ENCODE peak calls at places on chromosomes 1 and 21, in six cellular contexts. One of them, this sample, is unnamed.

GRCh38 chr1:221706191-221706590 is 35.7 kb downstream of the DUSP10 start:
- DNase-seq in hepatic stellate cell: no peak
- DNase-seq in ureter: no peak
- DNase-seq in NAMALWA: no peak
- DNase-seq in Calu3: no peak
- DNase-seq in HTR-8/SVneo: no peak
- DNase-seq in this sample: no peak

GRCh38 chr1:111199881-111200801 is at the start of gene DENND2D:
- DNase-seq in hepatic stellate cell: no peak
- DNase-seq in ureter: peak; percentile 74
- DNase-seq in NAMALWA: no peak
- DNase-seq in Calu3: peak; percentile 54
- DNase-seq in HTR-8/SVneo: no peak
- DNase-seq in this sample: peak; percentile 84

GRCh38 chr21:43812139-43812821 is 22.9 kb downstream of the RRP1 start:
- DNase-seq in hepatic stellate cell: peak; percentile 83
- DNase-seq in ureter: peak; percentile 68
- DNase-seq in NAMALWA: no peak
- DNase-seq in Calu3: no peak
- DNase-seq in HTR-8/SVneo: no peak
- DNase-seq in this sample: no peak

GRCh38 chr1:21451212-21451611 is 11.3 kb downstream of the NBPF3 start:
- DNase-seq in hepatic stellate cell: peak; percentile 41
- DNase-seq in ureter: no peak
- DNase-seq in NAMALWA: no peak
- DNase-seq in Calu3: no peak
- DNase-seq in HTR-8/SVneo: peak; percentile 18
- DNase-seq in this sample: no peak

GRCh38 chr1:42820813-42821212 is 3.6 kb upstream of the SVBP start:
- DNase-seq in hepatic stellate cell: no peak
- DNase-seq in ureter: no peak
- DNase-seq in NAMALWA: no peak
- DNase-seq in Calu3: no peak
- DNase-seq in HTR-8/SVneo: no peak
- DNase-seq in this sample: no peak

GRCh38 chr21:25809013-25809412 is 74.2 kb downstream of the GABPA start:
- DNase-seq in hepatic stellate cell: peak; percentile 8
- DNase-seq in ureter: no peak
- DNase-seq in NAMALWA: no peak
- DNase-seq in Calu3: no peak
- DNase-seq in HTR-8/SVneo: no peak
- DNase-seq in this sample: no peak

GRCh38 chr1:23577056-23577985 is 18.0 kb upstream of the ID3 start:
- DNase-seq in hepatic stellate cell: peak; percentile 66
- DNase-seq in ureter: no peak
- DNase-seq in NAMALWA: peak; percentile 94
- DNase-seq in Calu3: peak; percentile 18
- DNase-seq in HTR-8/SVneo: no peak
- DNase-seq in this sample: no peak

GRCh38 chr1:154352581-154353459 is 27.5 kb downstream of the ATP8B2 start:
- DNase-seq in hepatic stellate cell: peak; percentile 21
- DNase-seq in ureter: no peak
- DNase-seq in NAMALWA: no peak
- DNase-seq in Calu3: peak; percentile 49
- DNase-seq in HTR-8/SVneo: no peak
- DNase-seq in this sample: peak; percentile 34

GRCh38 chr1:16905856-16906702 is 10.3 kb downstream of the RNU1-2 start:
- DNase-seq in hepatic stellate cell: no peak
- DNase-seq in ureter: no peak
- DNase-seq in NAMALWA: no peak
- DNase-seq in Calu3: no peak
- DNase-seq in HTR-8/SVneo: no peak
- DNase-seq in this sample: no peak

GRCh38 chr1:162367073-162367472 is 9.6 kb downstream of the SPATA46 start:
- DNase-seq in hepatic stellate cell: peak; percentile 38
- DNase-seq in ureter: no peak
- DNase-seq in NAMALWA: no peak
- DNase-seq in Calu3: no peak
- DNase-seq in HTR-8/SVneo: no peak
- DNase-seq in this sample: no peak

GRCh38 chr1:102434421-102434820 is 437.7 kb upstream of the OLFM3 start:
- DNase-seq in hepatic stellate cell: no peak
- DNase-seq in ureter: no peak
- DNase-seq in NAMALWA: peak; percentile 75
- DNase-seq in Calu3: no peak
- DNase-seq in HTR-8/SVneo: no peak
- DNase-seq in this sample: peak; percentile 48

GRCh38 chr21:19328954-19329353 is 925.4 kb upstream of the TMPRSS15 start:
- DNase-seq in hepatic stellate cell: no peak
- DNase-seq in ureter: no peak
- DNase-seq in NAMALWA: no peak
- DNase-seq in Calu3: no peak
- DNase-seq in HTR-8/SVneo: no peak
- DNase-seq in this sample: no peak

GRCh38 chr1:209747580-209748262 is 8.1 kb upstream of the TRAF3IP3 start:
- DNase-seq in hepatic stellate cell: peak; percentile 76
- DNase-seq in ureter: peak; percentile 96
- DNase-seq in NAMALWA: no peak
- DNase-seq in Calu3: peak; percentile 99
- DNase-seq in HTR-8/SVneo: peak; percentile 98
- DNase-seq in this sample: no peak

GRCh38 chr1:232057217-232057895 is 430.8 kb downstream of the DISC1 start:
- DNase-seq in hepatic stellate cell: no peak
- DNase-seq in ureter: no peak
- DNase-seq in NAMALWA: no peak
- DNase-seq in Calu3: no peak
- DNase-seq in HTR-8/SVneo: no peak
- DNase-seq in this sample: no peak

GRCh38 chr1:111270781-111271463 is 19.7 kb upstream of the CHIA start:
- DNase-seq in hepatic stellate cell: no peak
- DNase-seq in ureter: no peak
- DNase-seq in NAMALWA: no peak
- DNase-seq in Calu3: no peak
- DNase-seq in HTR-8/SVneo: no peak
- DNase-seq in this sample: no peak

GRCh38 chr1:189206617-189207016 is 1271.0 kb downstream of the BRINP3 start:
- DNase-seq in hepatic stellate cell: no peak
- DNase-seq in ureter: no peak
- DNase-seq in NAMALWA: no peak
- DNase-seq in Calu3: no peak
- DNase-seq in HTR-8/SVneo: no peak
- DNase-seq in this sample: no peak

This sample was measured in DND-41.